ENCODE peak calls at places on chromosomes 16 and 17, in four cellular contexts. O is H9, P is neural progenitor cell, N is fibroblast of lung. H is an unnamed sample.

GRCh38 chr17:1498869-1499268 is 6.4 kb upstream of the MYO1C start:
- DNase-seq in O (no peak), P (no peak), N (peak; percentile 79), H (no peak)

GRCh38 chr16:66406534-66407368 is 20.3 kb upstream of the BEAN1 start:
- DNase-seq in O (peak; percentile 91), P (peak; percentile 87), N (peak; percentile 61), H (peak; percentile 88)

GRCh38 chr17:74085434-74085833 is 118.0 kb upstream of the RPL38 start:
- DNase-seq in O (peak; percentile 55), P (no peak), N (no peak), H (peak; percentile 59)

GRCh38 chr16:56775162-56775561 is 45.2 kb downstream of the NUP93 start:
- DNase-seq in O (no peak), P (no peak), N (no peak), H (no peak)

GRCh38 chr16:16985707-16986106 is 485.1 kb downstream of the XYLT1 start:
- DNase-seq in O (no peak), P (no peak), N (no peak), H (no peak)

GRCh38 chr17:78442648-78443128 is 64.2 kb downstream of the PGS1 start:
- DNase-seq in O (no peak), P (no peak), N (no peak), H (no peak)

GRCh38 chr16:7236824-7237410 is 95.7 kb upstream of the RBFOX1 start:
- DNase-seq in O (no peak), P (no peak), N (no peak), H (no peak)

GRCh38 chr16:12323007-12323699 is 346.6 kb downstream of the SNX29 start:
- DNase-seq in O (no peak), P (peak; percentile 32), N (no peak), H (no peak)

GRCh38 chr16:14449790-14450463 is 180.1 kb downstream of the PARN start:
- DNase-seq in O (no peak), P (no peak), N (peak; percentile 21), H (no peak)

GRCh38 chr17:13001991-13002615 is 15.7 kb downstream of the ELAC2 start:
- DNase-seq in O (no peak), P (no peak), N (peak; percentile 25), H (no peak)

GRCh38 chr16:85319208-85319983 is 207.1 kb upstream of the CIBAR2 start:
- DNase-seq in O (no peak), P (no peak), N (no peak), H (no peak)

GRCh38 chr16:49834496-49835009 is 21.4 kb downstream of the ZNF423 start:
- DNase-seq in O (no peak), P (peak; percentile 72), N (no peak), H (no peak)

GRCh38 chr16:57786632-57787518 is 15.4 kb downstream of the KIFC3 start:
- DNase-seq in O (no peak), P (no peak), N (no peak), H (no peak)

GRCh38 chr17:48469227-48469626 is 39.2 kb upstream of the SKAP1 start:
- DNase-seq in O (no peak), P (no peak), N (no peak), H (no peak)

GRCh38 chr16:13150181-13150885 is 248.9 kb downstream of the SHISA9 start:
- DNase-seq in O (no peak), P (no peak), N (no peak), H (no peak)

GRCh38 chr16:6144441-6144840 is 1046.8 kb upstream of the EEF2KMT start:
- DNase-seq in O (no peak), P (no peak), N (no peak), H (no peak)

GRCh38 chr16:13507530-13507929 is 412.4 kb upstream of the ERCC4 start:
- DNase-seq in O (no peak), P (no peak), N (no peak), H (no peak)

GRCh38 chr17:51890710-51891109 is 267.8 kb downstream of the CA10 start:
- DNase-seq in O (no peak), P (no peak), N (no peak), H (no peak)

GRCh38 chr17:77375108-77375507 is 234.3 kb downstream of the SEC14L1 start:
- DNase-seq in O (no peak), P (peak; percentile 35), N (no peak), H (no peak)

GRCh38 chr17:29546085-29546484 is 20.8 kb downstream of the ABHD15 start:
- DNase-seq in O (no peak), P (no peak), N (peak; percentile 15), H (no peak)

GRCh38 chr16:68401871-68402747 is 46.2 kb downstream of the SMPD3 start:
- DNase-seq in O (no peak), P (no peak), N (peak; percentile 85), H (no peak)

GRCh38 chr17:41615454-41615853 is 2.9 kb upstream of the KRT16 start:
- DNase-seq in O (peak; percentile 85), P (peak; percentile 34), N (peak; percentile 6), H (no peak)

DNA sequence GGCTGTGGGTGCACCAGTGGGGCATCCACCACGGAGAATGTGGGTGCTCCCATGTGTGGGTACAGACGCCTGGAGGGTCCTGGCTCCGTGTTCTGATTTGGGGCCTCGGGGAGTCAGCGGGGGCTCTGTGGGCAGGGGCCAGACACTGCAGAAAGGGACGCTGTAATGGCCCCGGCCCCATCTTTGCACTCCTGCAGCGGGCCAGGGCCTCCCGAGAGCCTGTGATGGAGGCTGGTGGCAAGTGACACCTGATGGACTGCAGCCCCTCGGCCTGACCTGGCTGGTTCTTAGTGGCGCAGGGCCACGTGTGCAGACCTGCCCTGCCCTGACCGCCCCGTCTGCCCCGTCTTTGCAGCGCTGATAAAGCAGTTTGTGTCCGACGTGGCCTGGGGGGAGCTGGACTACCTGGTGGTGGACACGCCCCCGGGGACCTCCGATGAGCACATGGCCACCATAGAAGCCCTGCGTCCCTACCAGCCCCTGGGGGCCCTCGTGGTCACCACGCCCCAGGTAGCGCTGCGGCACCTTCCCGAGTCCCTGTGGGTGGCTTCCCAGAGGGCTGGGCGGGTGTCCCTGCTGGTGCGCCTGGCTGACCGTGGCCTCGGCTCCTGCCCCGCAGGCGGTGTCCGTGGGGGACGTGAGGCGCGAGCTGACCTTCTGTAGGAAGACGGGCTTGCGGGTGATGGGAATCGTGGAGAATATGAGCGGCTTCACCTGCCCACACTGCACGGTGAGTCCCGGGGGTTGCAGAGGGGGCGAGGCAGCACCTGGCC is 4.7 kb downstream of the NUBP2 start:
- DNase-seq in O (no peak), P (no peak), N (no peak), H (no peak)
- H3K4me2 ChIP-seq in O (no peak overlapping the region), P (no peak overlapping the region), N (no peak overlapping the region), H (no peak overlapping the region)

GRCh38 chr17:40533896-40534295 is 31.4 kb downstream of the CCR7 start:
- DNase-seq in O (no peak), P (no peak), N (no peak), H (no peak)
- H3K4me2 ChIP-seq in O (no peak overlapping the region), P (no peak overlapping the region), N (no peak overlapping the region), H (no peak overlapping the region)

DNA sequence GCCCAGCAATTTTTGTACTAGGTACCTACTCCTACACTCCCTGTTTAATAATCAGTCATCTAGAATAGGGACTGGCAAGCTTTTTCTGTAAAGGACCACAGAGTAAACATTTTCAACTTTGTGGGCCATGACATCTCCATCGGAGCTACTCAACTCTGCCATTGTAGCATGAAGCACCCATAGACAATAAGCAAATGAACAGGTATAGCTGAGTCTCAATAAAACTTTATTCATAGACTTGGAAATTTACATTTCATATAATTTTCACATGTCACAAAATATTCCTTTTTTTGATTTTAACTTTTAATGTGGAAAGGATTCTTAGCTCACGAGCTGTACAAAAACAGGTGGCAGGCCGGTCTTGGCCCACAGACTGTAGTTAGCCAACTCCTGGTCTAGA is 345.8 kb downstream of the SOX9 start:
- DNase-seq in O (no peak), P (no peak), N (no peak), H (no peak)
- H3K4me2 ChIP-seq in O (no peak overlapping the region), P (no peak overlapping the region), N (no peak overlapping the region), H (no peak overlapping the region)

GRCh38 chr17:4717791-4718190 is 7.4 kb downstream of the ARRB2 start:
- DNase-seq in O (no peak), P (no peak), N (no peak), H (no peak)

GRCh38 chr17:4716081-4716480 is 5.6 kb downstream of the ARRB2 start:
- DNase-seq in O (no peak), P (no peak), N (no peak), H (no peak)

GRCh38 chr17:4712526-4712925 is 2.1 kb downstream of the ARRB2 start:
- DNase-seq in O (no peak), P (no peak), N (no peak), H (no peak)

GRCh38 chr17:4718276-4718675 is 7.8 kb downstream of the ARRB2 start:
- DNase-seq in O (no peak), P (no peak), N (no peak), H (no peak)

GRCh38 chr17:4715071-4715749 is 4.8 kb downstream of the ARRB2 start:
- DNase-seq in O (no peak), P (no peak), N (no peak), H (no peak)
- H3K4me2 ChIP-seq in O (no peak overlapping the region), P (no peak overlapping the region), N (no peak overlapping the region), H (no peak overlapping the region)

H was measured in Karpas-422.